ENCODE peak calls at places on chromosome 19, in four cellular contexts. Q, N, I and K are unnamed samples.

GRCh38 chr19:19477705-19478383 is 37.5 kb downstream of the TSSK6 start:
- DNase-seq in Q (no peak), N (no peak), I (no peak), K (no peak)

GRCh38 chr19:58361900-58362271 is 665 bp downstream of the ZNF497 start:
- DNase-seq in Q (no peak), N (peak; percentile 49), I (peak; percentile 64), K (no peak)

GRCh38 chr19:49333426-49334288 is 1.5 kb upstream of the CD37 start:
- DNase-seq in Q (peak; percentile 84), N (no peak), I (no peak), K (no peak)

GRCh38 chr19:7645159-7645558 is 8.2 kb downstream of the STXBP2 start:
- DNase-seq in Q (no peak), N (no peak), I (no peak), K (no peak)

GRCh38 chr19:5439452-5439851 is 15.8 kb upstream of the ZNRF4 start:
- DNase-seq in Q (no peak), N (no peak), I (no peak), K (no peak)

GRCh38 chr19:19021115-19021514 is 12.2 kb downstream of the SUGP2 start:
- DNase-seq in Q (no peak), N (peak; percentile 59), I (no peak), K (no peak)

GRCh38 chr19:52948025-52948770 is 14.5 kb downstream of the ZNF816 start:
- DNase-seq in Q (no peak), N (no peak), I (no peak), K (no peak)

GRCh38 chr19:50932018-50932689 is 20.7 kb downstream of the KLK5 start:
- DNase-seq in Q (no peak), N (no peak), I (no peak), K (no peak)

GRCh38 chr19:32779082-32779481 is 59.5 kb downstream of the TDRD12 start:
- DNase-seq in Q (no peak), N (no peak), I (no peak), K (no peak)

GRCh38 chr19:14167013-14167593 is 30.7 kb upstream of the ASF1B start:
- DNase-seq in Q (no peak), N (no peak), I (no peak), K (no peak)

GRCh38 chr19:1551068-1552040 is 16.8 kb downstream of the MEX3D start:
- DNase-seq in Q (no peak), N (no peak), I (no peak), K (no peak)

GRCh38 chr19:16702123-16702522 is 17.5 kb upstream of the NWD1 start:
- DNase-seq in Q (no peak), N (peak; percentile 10), I (no peak), K (no peak)

GRCh38 chr19:13007292-13008045 is 12.2 kb downstream of the NFIX start:
- DNase-seq in Q (no peak), N (no peak), I (no peak), K (no peak)

GRCh38 chr19:45676851-45677263 is 8.8 kb downstream of the GIPR start:
- DNase-seq in Q (no peak), N (no peak), I (no peak), K (no peak)

DNA sequence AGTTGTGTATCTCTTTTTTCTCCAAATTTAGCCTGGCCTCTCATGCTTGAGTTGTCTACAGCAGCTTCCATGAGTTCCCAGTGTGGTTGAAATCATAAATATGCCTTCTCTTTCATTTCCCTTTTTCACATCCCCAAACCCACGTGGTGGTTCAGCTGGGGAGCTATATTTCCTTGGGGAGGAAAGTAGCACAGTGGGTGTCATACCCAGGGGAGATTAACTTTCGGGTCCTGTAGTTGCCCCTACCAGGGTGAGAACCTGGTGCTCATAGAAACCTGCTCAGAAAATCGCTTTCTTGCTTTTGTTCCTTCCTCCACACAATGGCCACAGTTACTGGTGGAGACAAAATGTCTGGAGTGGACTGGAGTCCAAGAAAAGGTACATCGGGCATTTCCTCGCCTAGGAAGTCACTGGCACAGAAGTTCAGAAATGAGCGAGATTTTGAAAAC is 7.0 kb upstream of the LILRA4 start:
- DNase-seq in Q (peak; percentile 74), N (no peak), I (no peak), K (no peak)
- TF ChIP-seq TCF7 in Q (no peak), N (no peak), I (no peak), K (no peak)

GRCh38 chr19:40467007-40467565 is 285 bp downstream of the SPTBN4 start:
- DNase-seq in Q (no peak), N (no peak), I (no peak), K (peak; percentile 33)
- TF ChIP-seq TCF7 in Q (no peak), N (no peak), I (no peak), K (no peak)

GRCh38 chr19:9009431-9009830 is 778 bp downstream of the MUC16 start:
- DNase-seq in Q (no peak), N (no peak), I (no peak), K (no peak)
- TF ChIP-seq TCF7 in Q (no peak), N (no peak), I (no peak), K (no peak)

GRCh38 chr19:35986664-35987570 is 8.1 kb upstream of the SDHAF1 start:
- DNase-seq in Q (no peak), N (no peak), I (no peak), K (peak; percentile 61)
- TF ChIP-seq TCF7 in Q (no peak), N (no peak), I (no peak), K (no peak)